ENCODE peak calls at places on chromosomes 16 and 17, in five cellular contexts. F is anterior cingulate cortex, S is RWPE2, D is iPS DF 19.7, O is BE2C. J is an unnamed sample.

GRCh38 chr17:48604770-48605329 is at the start of gene HOXB6:
- DNase-seq in D (no peak), F (no peak), O (no peak), S (no peak), J (no peak)

GRCh38 chr16:72270531-72270930 is 98.6 kb upstream of the PMFBP1 start:
- DNase-seq in F (no peak), D (no peak), O (no peak), S (no peak), J (no peak)

GRCh38 chr17:59707971-59708425 is 544 bp downstream of the VMP1 start:
- DNase-seq in O (no peak), D (no peak), S (no peak), F (no peak), J (no peak)

GRCh38 chr16:21952793-21953540 is at the start of gene UQCRC2:
- DNase-seq in S (peak), D (peak), F (peak), O (peak), J (peak)

GRCh38 chr16:83338941-83339340 is 468.8 kb upstream of the HSBP1 start:
- DNase-seq in O (no peak), F (no peak), S (no peak), D (no peak), J (no peak)

GRCh38 chr16:30526137-30526822 is at the start of gene ZNF768:
- DNase-seq in O (no peak), S (no peak), F (no peak), D (no peak), J (no peak)

GRCh38 chr16:47017636-47018035 is 44.2 kb upstream of the DNAJA2 start:
- DNase-seq in F (no peak), S (no peak), D (no peak), O (no peak), J (no peak)

GRCh38 chr17:47239663-47240374 is 13.8 kb upstream of the ITGB3 start:
- DNase-seq in S (peak), F (peak), O (peak), D (no peak), J (no peak)

GRCh38 chr17:49570540-49571242 is 5.0 kb upstream of the NXPH3 start:
- DNase-seq in S (peak), D (no peak), F (no peak), O (no peak), J (no peak)

GRCh38 chr17:50806141-50806643 is 29.2 kb upstream of the WFIKKN2 start:
- DNase-seq in O (no peak), F (no peak), D (no peak), S (no peak), J (no peak)

GRCh38 chr16:66143422-66143821 is 223.1 kb upstream of the CDH5 start:
- DNase-seq in F (no peak), S (no peak), O (no peak), D (no peak), J (no peak)

GRCh38 chr16:2858245-2859025 is 465 bp upstream of the PRSS22 start:
- DNase-seq in S (peak), O (no peak), D (no peak), F (no peak), J (no peak)

GRCh38 chr16:2848933-2849332 is 9.0 kb downstream of the PRSS22 start:
- DNase-seq in S (no peak), F (no peak), O (no peak), D (no peak), J (no peak)

GRCh38 chr17:35121315-35121714 is at the start of gene FNDC8:
- DNase-seq in D (no peak), S (no peak), O (no peak), F (no peak), J (no peak)

GRCh38 chr16:70767377-70768204 is 33.4 kb downstream of the VAC14 start:
- DNase-seq in O (no peak), D (no peak), S (no peak), F (no peak), J (no peak)

GRCh38 chr17:31693433-31694210 is 165.4 kb downstream of the COPRS start:
- DNase-seq in S (no peak), F (no peak), D (no peak), O (no peak), J (no peak)

GRCh38 chr17:44314031-44314430 is 5.6 kb downstream of the RUNDC3A start:
- DNase-seq in O (no peak), F (no peak), S (no peak), D (no peak), J (no peak)

GRCh38 chr16:72847187-72848044 is 200.5 kb downstream of the ZFHX3 start:
- DNase-seq in S (no peak), F (peak), D (no peak), O (peak), J (no peak)

GRCh38 chr17:3582921-3583320 is 25.3 kb upstream of the TRPV3 start:
- DNase-seq in D (no peak), O (no peak), S (no peak), F (no peak), J (no peak)

GRCh38 chr16:49483651-49484451 is 110.2 kb downstream of the C16orf78 start:
- DNase-seq in D (no peak), S (peak), O (no peak), F (no peak), J (peak)

GRCh38 chr17:74990581-74991105 is 3.2 kb downstream of the CDR2L start:
- DNase-seq in S (no peak), D (no peak), O (no peak), F (no peak), J (no peak)

GRCh38 chr16:457732-458400 is 32.4 kb downstream of the RAB11FIP3 start:
- DNase-seq in D (no peak), S (no peak), F (peak), O (peak), J (no peak)

GRCh38 chr17:10036511-10037061 is 131.5 kb upstream of the RCVRN start:
- DNase-seq in F (peak), S (no peak), D (no peak), O (no peak), J (no peak)

GRCh38 chr16:27646811-27647210 is 96.9 kb downstream of the KATNIP start:
- DNase-seq in O (no peak), F (no peak), D (no peak), S (no peak), J (no peak)

GRCh38 chr17:21756856-21757619 is 64.7 kb downstream of the KCNJ18 start:
- DNase-seq in F (no peak), D (no peak), O (no peak), S (no peak), J (no peak)

GRCh38 chr17:56291226-56291805 is 138.0 kb downstream of the ANKFN1 start:
- DNase-seq in F (no peak), O (no peak), D (no peak), S (no peak), J (no peak)

GRCh38 chr16:80719573-80719972 is 84.8 kb downstream of the CDYL2 start:
- DNase-seq in S (no peak), D (no peak), O (no peak), F (no peak), J (no peak)

GRCh38 chr16:81324808-81325207 is 10.0 kb downstream of the GAN start:
- DNase-seq in D (no peak), O (no peak), F (no peak), S (no peak), J (no peak)

GRCh38 chr16:27314161-27314723 is 468 bp downstream of the IL4R start:
- DNase-seq in S (no peak), D (no peak), O (no peak), F (no peak), J (peak)

J was measured in chondrocyte.